ENCODE peak calls at places on chromosomes 13 and 19, in four cellular contexts. One of them, this sample, is unnamed.

GRCh38 chr19:5487222-5487621 is 32.0 kb downstream of the ZNRF4 start:
- DNase-seq in A549: no peak
- DNase-seq in K562: no peak
- DNase-seq in GM12878: no peak
- DNase-seq in this sample: no peak

GRCh38 chr13:42239644-42240043 is 32.3 kb upstream of the AKAP11 start:
- DNase-seq in A549: peak; percentile 12
- DNase-seq in K562: no peak
- DNase-seq in GM12878: no peak
- DNase-seq in this sample: peak; percentile 7

GRCh38 chr19:23002690-23003422 is at the start of gene ZNF728:
- DNase-seq in A549: no peak
- DNase-seq in K562: peak; percentile 19
- DNase-seq in GM12878: no peak
- DNase-seq in this sample: no peak

GRCh38 chr13:99370476-99371272 is 63.5 kb upstream of the GPR183 start:
- DNase-seq in A549: no peak
- DNase-seq in K562: no peak
- DNase-seq in GM12878: no peak
- DNase-seq in this sample: no peak

GRCh38 chr13:86932935-86933334 is 738.2 kb upstream of the SLITRK5 start:
- DNase-seq in A549: no peak
- DNase-seq in K562: no peak
- DNase-seq in GM12878: no peak
- DNase-seq in this sample: peak; percentile 43

GRCh38 chr13:113635048-113635420 is 23.0 kb downstream of the ATP4B start:
- DNase-seq in A549: no peak
- DNase-seq in K562: no peak
- DNase-seq in GM12878: no peak
- DNase-seq in this sample: no peak

GRCh38 chr13:62629618-62630017 is 1214.0 kb upstream of the PCDH20 start:
- DNase-seq in A549: no peak
- DNase-seq in K562: no peak
- DNase-seq in GM12878: no peak
- DNase-seq in this sample: no peak

GRCh38 chr19:3289971-3290569 is 65.6 kb downstream of the CELF5 start:
- DNase-seq in A549: peak; percentile 42
- DNase-seq in K562: no peak
- DNase-seq in GM12878: no peak
- DNase-seq in this sample: no peak

GRCh38 chr13:106986033-106986484 is 418.1 kb upstream of the ARGLU1 start:
- DNase-seq in A549: no peak
- DNase-seq in K562: no peak
- DNase-seq in GM12878: no peak
- DNase-seq in this sample: peak; percentile 34

GRCh38 chr13:100674363-100674847 is at the start of gene TMTC4:
- DNase-seq in A549: peak; percentile 10
- DNase-seq in K562: peak; percentile 45
- DNase-seq in GM12878: no peak
- DNase-seq in this sample: no peak

GRCh38 chr13:102721800-102722231 is 27.0 kb upstream of the METTL21C start:
- DNase-seq in A549: no peak
- DNase-seq in K562: no peak
- DNase-seq in GM12878: no peak
- DNase-seq in this sample: no peak

GRCh38 chr19:20247016-20247683 is 80.1 kb downstream of the ZNF486 start:
- DNase-seq in A549: no peak
- DNase-seq in K562: no peak
- DNase-seq in GM12878: no peak
- DNase-seq in this sample: no peak

GRCh38 chr19:16892868-16893685 is 4.3 kb downstream of the F2RL3 start:
- DNase-seq in A549: no peak
- DNase-seq in K562: no peak
- DNase-seq in GM12878: no peak
- DNase-seq in this sample: no peak

GRCh38 chr13:30504081-30504480 is 38.3 kb upstream of the HMGB1 start:
- DNase-seq in A549: no peak
- DNase-seq in K562: peak; percentile 33
- DNase-seq in GM12878: peak; percentile 16
- DNase-seq in this sample: peak; percentile 31

GRCh38 chr13:80036845-80037504 is 304.0 kb downstream of the SPRY2 start:
- DNase-seq in A549: no peak
- DNase-seq in K562: no peak
- DNase-seq in GM12878: no peak
- DNase-seq in this sample: no peak

GRCh38 chr19:1523412-1524205 is at the start of gene PLK5:
- DNase-seq in A549: no peak
- DNase-seq in K562: peak; percentile 74
- DNase-seq in GM12878: no peak
- DNase-seq in this sample: no peak

GRCh38 chr13:57326532-57326931 is 159.5 kb downstream of the PRR20E start:
- DNase-seq in A549: no peak
- DNase-seq in K562: no peak
- DNase-seq in GM12878: no peak
- DNase-seq in this sample: no peak

GRCh38 chr13:54536112-54536511 is 1507.5 kb downstream of the OLFM4 start:
- DNase-seq in A549: peak; percentile 0
- DNase-seq in K562: no peak
- DNase-seq in GM12878: no peak
- DNase-seq in this sample: no peak

GRCh38 chr13:49351871-49352270 is 92.0 kb downstream of the CAB39L start:
- DNase-seq in A549: no peak
- DNase-seq in K562: no peak
- DNase-seq in GM12878: no peak
- DNase-seq in this sample: peak; percentile 94

GRCh38 chr19:10388957-10389356 is 8.6 kb upstream of the TYK2 start:
- DNase-seq in A549: peak; percentile 77
- DNase-seq in K562: peak; percentile 57
- DNase-seq in GM12878: peak; percentile 69
- DNase-seq in this sample: peak; percentile 71

GRCh38 chr19:19858751-19859150 is 6.9 kb upstream of the ZNF253 start:
- DNase-seq in A549: no peak
- DNase-seq in K562: no peak
- DNase-seq in GM12878: no peak
- DNase-seq in this sample: no peak

GRCh38 chr13:48251616-48252081 is 18.6 kb downstream of the ITM2B start:
- DNase-seq in A549: no peak
- DNase-seq in K562: no peak
- DNase-seq in GM12878: no peak
- DNase-seq in this sample: peak; percentile 58

GRCh38 chr13:107450931-107451330 is 764.4 kb downstream of the LIG4 start:
- DNase-seq in A549: no peak
- DNase-seq in K562: no peak
- DNase-seq in GM12878: no peak
- DNase-seq in this sample: peak; percentile 99

GRCh38 chr13:42369071-42369795 is 97.3 kb downstream of the AKAP11 start:
- DNase-seq in A549: no peak
- DNase-seq in K562: no peak
- DNase-seq in GM12878: no peak
- DNase-seq in this sample: no peak

GRCh38 chr13:109157275-109157674 is 527.9 kb downstream of the MYO16 start:
- DNase-seq in A549: no peak
- DNase-seq in K562: no peak
- DNase-seq in GM12878: no peak
- DNase-seq in this sample: no peak
- H3K27ac ChIP-seq in A549: peak overlapping the region; percentile 92
- H3K27ac ChIP-seq in K562: no peak overlapping the region
- H3K27ac ChIP-seq in GM12878: no peak overlapping the region
- H3K27ac ChIP-seq in this sample: peak overlapping the region; percentile 11

GRCh38 chr13:91247768-91248167 is 99.7 kb upstream of the MIR17HG start:
- DNase-seq in A549: peak; percentile 1
- DNase-seq in K562: no peak
- DNase-seq in GM12878: no peak
- DNase-seq in this sample: no peak
- TF ChIP-seq ELK1 in A549: no peak
- TF ChIP-seq ELK1 in K562: no peak
- TF ChIP-seq ELK1 in GM12878: no peak
- TF ChIP-seq ELK1 in this sample: no peak

GRCh38 chr13:40187836-40188591 is 478.4 kb downstream of the FOXO1 start:
- DNase-seq in A549: no peak
- DNase-seq in K562: no peak
- DNase-seq in GM12878: no peak
- DNase-seq in this sample: no peak

GRCh38 chr13:40191186-40191980 is 475.1 kb downstream of the FOXO1 start:
- DNase-seq in A549: no peak
- DNase-seq in K562: no peak
- DNase-seq in GM12878: no peak
- DNase-seq in this sample: no peak

GRCh38 chr13:40189426-40189825 is 477.0 kb downstream of the FOXO1 start:
- DNase-seq in A549: no peak
- DNase-seq in K562: no peak
- DNase-seq in GM12878: no peak
- DNase-seq in this sample: no peak

GRCh38 chr13:40190656-40191100 is 475.8 kb downstream of the FOXO1 start:
- DNase-seq in A549: no peak
- DNase-seq in K562: no peak
- DNase-seq in GM12878: no peak
- DNase-seq in this sample: peak; percentile 12

DNA sequence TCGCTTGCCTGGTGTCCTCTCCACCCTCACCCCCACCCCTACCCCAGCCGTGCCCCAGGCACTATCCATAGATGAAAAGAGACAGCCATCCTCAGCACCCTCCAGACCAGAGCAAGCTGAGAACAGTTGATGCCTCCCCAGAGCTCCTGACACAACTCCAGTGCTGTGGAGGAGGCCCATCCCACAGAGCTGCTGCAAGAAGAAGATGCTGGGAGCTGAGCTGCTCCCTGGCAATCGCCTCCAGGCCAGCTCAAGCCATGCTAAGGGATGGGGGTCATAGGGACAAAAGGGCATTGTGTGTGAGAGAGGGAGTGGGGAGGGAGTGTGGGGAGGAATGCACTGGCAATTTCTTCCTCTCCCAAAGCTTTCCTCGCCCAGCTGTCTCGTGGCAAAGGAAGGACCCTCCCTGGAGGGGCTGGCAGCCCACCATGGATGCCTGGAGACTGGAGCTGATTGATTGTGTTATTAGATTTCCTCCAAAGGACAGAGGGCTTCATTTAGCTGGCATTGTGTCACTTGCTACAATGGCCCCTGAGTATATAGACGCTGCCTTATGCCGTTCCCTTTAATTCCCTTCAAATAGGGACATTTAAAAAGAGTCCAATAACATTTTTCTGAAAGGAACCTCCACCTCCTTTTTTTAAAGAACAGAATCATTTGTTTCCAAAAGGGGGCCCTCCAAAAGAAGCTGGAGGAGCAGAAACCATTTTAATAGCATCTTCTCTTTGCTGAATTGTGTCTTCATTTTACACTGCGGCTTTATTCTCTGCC is 476.4 kb downstream of the FOXO1 start:
- DNase-seq in A549: no peak
- DNase-seq in K562: no peak
- DNase-seq in GM12878: no peak
- DNase-seq in this sample: no peak
- TF ChIP-seq USF2 in A549: no peak
- TF ChIP-seq USF2 in K562: no peak
- TF ChIP-seq USF2 in GM12878: no peak
- TF ChIP-seq USF2 in this sample: no peak

DNA sequence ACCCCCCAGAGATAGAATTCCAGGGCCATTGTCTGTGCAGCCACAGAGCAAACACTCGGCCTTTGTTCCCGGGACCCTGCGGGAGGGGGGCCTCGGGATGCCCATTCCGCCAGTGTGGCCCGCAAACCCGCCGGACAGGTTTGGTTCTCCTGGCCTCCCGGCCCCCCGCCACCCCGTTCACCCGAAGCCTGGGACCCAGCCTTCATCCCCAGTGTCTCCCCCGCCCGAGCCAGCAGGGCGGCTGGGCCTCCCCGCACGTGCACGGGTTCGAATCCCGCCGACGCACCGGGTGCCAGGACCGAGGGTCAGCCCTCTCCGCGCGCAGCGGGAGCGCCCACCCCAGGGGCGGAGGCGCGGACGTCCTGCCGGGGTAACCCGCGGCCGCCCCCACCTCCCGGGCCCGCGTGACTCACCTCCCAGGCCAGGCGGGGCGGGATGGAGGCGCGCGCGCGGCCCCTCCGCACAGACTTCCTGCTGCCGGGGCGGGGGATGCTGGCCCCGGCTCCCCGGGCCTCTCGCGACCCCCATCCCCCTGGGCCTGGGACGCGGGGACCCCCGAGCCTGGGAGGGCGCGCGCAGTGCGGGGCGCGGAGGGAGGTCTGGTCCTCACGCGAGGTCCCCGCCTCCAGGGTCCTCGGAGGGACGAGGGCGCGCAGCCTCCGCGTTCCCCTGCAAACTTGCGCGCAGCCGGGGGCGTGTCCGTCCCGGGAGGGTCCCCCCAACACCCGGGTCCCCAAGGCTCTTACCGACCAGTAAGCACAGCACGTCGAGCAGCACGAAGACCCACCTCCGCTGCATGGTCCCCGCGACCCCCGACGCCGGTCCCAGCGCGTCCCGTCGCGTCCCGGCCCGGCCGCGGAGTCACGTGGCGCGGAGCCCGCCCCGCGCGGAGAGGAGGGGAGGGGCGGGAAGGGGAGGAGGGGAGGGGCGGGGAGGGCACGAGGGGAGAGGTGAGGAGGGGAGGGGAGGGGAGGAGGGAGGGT is at the start of gene PLPP2:
- DNase-seq in A549: peak; percentile 62
- DNase-seq in K562: peak; percentile 69
- DNase-seq in GM12878: no peak
- DNase-seq in this sample: no peak
- H3K27ac ChIP-seq in A549: peak within 1 kb of the TSS; percentile 85
- H3K27ac ChIP-seq in K562: no peak within 1 kb of the TSS
- H3K27ac ChIP-seq in GM12878: no peak within 1 kb of the TSS
- H3K27ac ChIP-seq in this sample: no peak within 1 kb of the TSS

DNA sequence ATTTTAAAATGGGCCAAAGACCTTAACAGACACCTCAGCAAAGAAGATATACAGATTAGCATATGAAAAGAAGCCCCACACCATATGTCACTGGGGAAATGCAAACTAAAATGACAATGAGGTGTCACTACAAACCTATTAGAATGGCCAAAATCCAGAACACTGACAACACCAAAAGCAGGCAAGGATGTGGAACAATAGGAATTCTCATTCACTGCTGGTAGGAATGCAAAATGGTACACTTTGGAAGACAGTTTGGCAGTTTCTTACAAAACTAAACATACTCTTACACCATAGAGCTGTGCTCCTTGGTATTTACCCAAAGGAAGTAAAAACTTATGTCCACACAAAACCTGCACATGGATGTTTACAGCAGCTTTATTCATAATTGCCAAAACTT is 23.1 kb downstream of the ELF1 start:
- DNase-seq in A549: no peak
- DNase-seq in K562: no peak
- DNase-seq in GM12878: no peak
- DNase-seq in this sample: no peak
- TF ChIP-seq ELK1 in A549: no peak
- TF ChIP-seq ELK1 in K562: no peak
- TF ChIP-seq ELK1 in GM12878: no peak
- TF ChIP-seq ELK1 in this sample: no peak

DNA sequence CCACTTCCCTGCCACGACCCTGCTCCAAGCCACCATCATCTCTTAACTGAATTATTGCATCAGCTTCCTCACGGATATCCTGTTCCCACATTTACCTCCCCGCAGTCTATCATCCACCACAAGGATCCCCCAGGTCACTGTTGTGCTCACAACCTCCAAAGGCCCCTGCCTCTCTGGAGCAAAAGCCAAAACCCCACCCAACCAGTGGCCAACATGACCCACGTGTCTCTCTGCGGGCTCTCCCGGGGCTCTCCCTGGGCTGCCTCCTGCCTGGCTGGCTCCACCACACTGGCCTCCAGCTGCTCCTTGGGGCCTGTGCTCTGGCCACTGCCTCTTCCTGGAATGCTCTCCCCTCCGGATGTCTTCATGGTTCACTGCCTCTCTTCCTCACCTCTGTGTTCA is 809.3 kb downstream of the UQCRFS1 start:
- DNase-seq in A549: no peak
- DNase-seq in K562: no peak
- DNase-seq in GM12878: no peak
- DNase-seq in this sample: no peak
- TF ChIP-seq USF2 in A549: no peak
- TF ChIP-seq USF2 in K562: no peak
- TF ChIP-seq USF2 in GM12878: no peak
- TF ChIP-seq USF2 in this sample: no peak

This sample was measured in IMR-90.